ENCODE peak calls at places on chromosomes 12 and 14, in five cellular contexts. V, T, F, N and P are unnamed samples.

GRCh38 chr12:90940872-90941499 is 14.0 kb downstream of the CCER1 start:
- DNase-seq in N (no peak), T (no peak), F (no peak), V (peak), P (peak)

GRCh38 chr12:96907681-96908163 is 665 bp downstream of the NEDD1 start:
- DNase-seq in N (peak), V (peak), T (no peak), F (no peak), P (peak)

GRCh38 chr12:97169922-97170321 is 262.9 kb downstream of the NEDD1 start:
- DNase-seq in T (no peak), F (no peak), N (no peak), V (no peak), P (no peak)

GRCh38 chr12:8033153-8034044 is 883 bp downstream of the FOXJ2 start:
- DNase-seq in N (peak), F (peak), V (no peak), T (no peak), P (peak)

GRCh38 chr14:92877757-92878431 is 45.1 kb upstream of the CHGA start:
- DNase-seq in T (no peak), N (peak), F (no peak), V (no peak), P (no peak)

GRCh38 chr12:132290203-132290540 is 39.2 kb downstream of the GALNT9 start:
- DNase-seq in T (no peak), V (no peak), N (no peak), F (no peak), P (no peak)

GRCh38 chr14:54920052-54920451 is 17.4 kb upstream of the GCH1 start:
- DNase-seq in T (no peak), F (no peak), N (no peak), V (no peak), P (no peak)

GRCh38 chr12:11652351-11653040 is 3.0 kb downstream of the ETV6 start:
- DNase-seq in V (no peak), N (no peak), T (no peak), F (no peak), P (no peak)

GRCh38 chr12:113796086-113796827 is 169.9 kb downstream of the RBM19 start:
- DNase-seq in N (no peak), F (no peak), T (no peak), V (no peak), P (no peak)

GRCh38 chr14:69355955-69356321 is 42.2 kb downstream of the ERH start:
- DNase-seq in T (no peak), N (no peak), V (peak), F (no peak), P (no peak)

GRCh38 chr14:80772504-80772903 is 169.0 kb downstream of the CEP128 start:
- DNase-seq in N (no peak), F (no peak), T (no peak), V (no peak), P (no peak)

GRCh38 chr14:50920482-50921225 is 23.6 kb downstream of the PYGL start:
- DNase-seq in V (peak), N (no peak), T (no peak), F (peak), P (peak)

GRCh38 chr14:64504310-64504896 is at the start of gene ZBTB1:
- DNase-seq in N (peak), F (no peak), V (peak), T (peak), P (peak)

GRCh38 chr14:68547305-68548193 is 245.3 kb downstream of the ZFP36L1 start:
- DNase-seq in F (peak), V (peak), T (no peak), N (no peak), P (peak)